ENCODE peak calls at places on chromosomes 2 and 18, in four cellular contexts. L is NB4; W is effector memory CD8-positive, alpha-beta T cell; Z is CD8-positive, alpha-beta memory T cell. R is an unnamed sample.

GRCh38 chr2:152098798-152099654 is at the start of gene CACNB4:
- DNase-seq in W (no peak), L (peak), Z (no peak), R (no peak)

GRCh38 chr2:51813245-51813644 is 781.3 kb upstream of the NRXN1 start:
- DNase-seq in Z (no peak), W (no peak), L (no peak), R (no peak)

GRCh38 chr2:160087854-160088745 is 25.7 kb upstream of the PLA2R1 start:
- DNase-seq in W (no peak), Z (no peak), L (peak), R (no peak)

GRCh38 chr2:197304556-197305011 is 6.0 kb downstream of the ANKRD44 start:
- DNase-seq in L (peak), W (no peak), Z (no peak), R (no peak)

GRCh38 chr2:85649201-85650190 is 18.5 kb downstream of the SFTPB start:
- DNase-seq in L (no peak), W (no peak), Z (no peak), R (no peak)

GRCh38 chr2:127579231-127579630 is 43.7 kb downstream of the MYO7B start:
- DNase-seq in L (no peak), W (no peak), Z (no peak), R (no peak)

GRCh38 chr18:13464432-13465125 is 246.0 kb downstream of the LDLRAD4 start:
- DNase-seq in L (peak), W (peak), Z (peak), R (peak)

GRCh38 chr2:46439582-46439981 is 39.8 kb upstream of the TMEM247 start:
- DNase-seq in W (peak), Z (peak), L (peak), R (peak)

GRCh38 chr18:57803119-57803969 is at the start of gene ATP8B1:
- DNase-seq in W (no peak), L (peak), Z (no peak), R (no peak)

GRCh38 chr2:147045113-147045512 is 799.7 kb upstream of the ACVR2A start:
- DNase-seq in Z (no peak), L (peak), W (peak), R (peak)